ENCODE peak calls at places on chromosomes 3 and 15, in nine cellular contexts. One of them, this sample, is unnamed.

GRCh38 chr15:76199106-76200082 is 111.9 kb downstream of the ETFA start:
- DNase-seq in H1: no peak
- DNase-seq in transverse colon: peak
- DNase-seq in K562: peak
- DNase-seq in upper lobe of left lung: no peak
- DNase-seq in esophagus muscularis mucosa: no peak
- DNase-seq in breast epithelium: peak
- DNase-seq in GM23338: no peak
- DNase-seq in spleen: no peak
- DNase-seq in this sample: peak

GRCh38 chr3:156416846-156417581 is 137.9 kb downstream of the SSR3 start:
- DNase-seq in breast epithelium: no peak
- DNase-seq in GM23338: no peak
- DNase-seq in upper lobe of left lung: no peak
- DNase-seq in K562: no peak
- DNase-seq in esophagus muscularis mucosa: no peak
- DNase-seq in H1: no peak
- DNase-seq in spleen: no peak
- DNase-seq in transverse colon: no peak
- DNase-seq in this sample: no peak

GRCh38 chr3:8458711-8459110 is 42.9 kb upstream of the LMCD1 start:
- DNase-seq in esophagus muscularis mucosa: no peak
- DNase-seq in transverse colon: no peak
- DNase-seq in GM23338: no peak
- DNase-seq in K562: no peak
- DNase-seq in upper lobe of left lung: no peak
- DNase-seq in H1: no peak
- DNase-seq in spleen: no peak
- DNase-seq in breast epithelium: no peak
- DNase-seq in this sample: no peak

GRCh38 chr3:42562047-42562907 is 19.5 kb downstream of the SEC22C start:
- DNase-seq in H1: no peak
- DNase-seq in breast epithelium: no peak
- DNase-seq in spleen: no peak
- DNase-seq in K562: peak
- DNase-seq in upper lobe of left lung: no peak
- DNase-seq in GM23338: no peak
- DNase-seq in esophagus muscularis mucosa: no peak
- DNase-seq in transverse colon: no peak
- DNase-seq in this sample: no peak

GRCh38 chr3:192772495-192772894 is 45.2 kb upstream of the FGF12 start:
- DNase-seq in K562: no peak
- DNase-seq in breast epithelium: peak
- DNase-seq in esophagus muscularis mucosa: no peak
- DNase-seq in transverse colon: no peak
- DNase-seq in H1: peak
- DNase-seq in GM23338: peak
- DNase-seq in spleen: no peak
- DNase-seq in upper lobe of left lung: no peak
- DNase-seq in this sample: no peak

GRCh38 chr3:130800829-130801228 is 54.2 kb upstream of the PIK3R4 start:
- DNase-seq in H1: no peak
- DNase-seq in transverse colon: no peak
- DNase-seq in GM23338: peak
- DNase-seq in upper lobe of left lung: no peak
- DNase-seq in spleen: no peak
- DNase-seq in esophagus muscularis mucosa: no peak
- DNase-seq in breast epithelium: no peak
- DNase-seq in K562: no peak
- DNase-seq in this sample: no peak

GRCh38 chr3:14243782-14244181 is 65.2 kb downstream of the LSM3 start:
- DNase-seq in breast epithelium: no peak
- DNase-seq in H1: no peak
- DNase-seq in esophagus muscularis mucosa: no peak
- DNase-seq in GM23338: no peak
- DNase-seq in upper lobe of left lung: no peak
- DNase-seq in K562: no peak
- DNase-seq in transverse colon: no peak
- DNase-seq in spleen: no peak
- DNase-seq in this sample: peak

GRCh38 chr3:168212664-168213255 is 117.0 kb upstream of the GOLIM4 start:
- DNase-seq in upper lobe of left lung: no peak
- DNase-seq in K562: no peak
- DNase-seq in H1: no peak
- DNase-seq in esophagus muscularis mucosa: no peak
- DNase-seq in spleen: no peak
- DNase-seq in transverse colon: no peak
- DNase-seq in GM23338: no peak
- DNase-seq in breast epithelium: no peak
- DNase-seq in this sample: no peak

GRCh38 chr3:14297784-14298236 is 104.6 kb upstream of the SLC6A6 start:
- DNase-seq in K562: no peak
- DNase-seq in upper lobe of left lung: peak
- DNase-seq in H1: no peak
- DNase-seq in spleen: no peak
- DNase-seq in breast epithelium: no peak
- DNase-seq in transverse colon: peak
- DNase-seq in esophagus muscularis mucosa: no peak
- DNase-seq in GM23338: peak
- DNase-seq in this sample: no peak

GRCh38 chr3:188729422-188729821 is 442.3 kb upstream of the TPRG1 start:
- DNase-seq in GM23338: no peak
- DNase-seq in breast epithelium: no peak
- DNase-seq in K562: no peak
- DNase-seq in spleen: no peak
- DNase-seq in upper lobe of left lung: no peak
- DNase-seq in H1: no peak
- DNase-seq in transverse colon: no peak
- DNase-seq in esophagus muscularis mucosa: no peak
- DNase-seq in this sample: no peak

GRCh38 chr3:152471814-152472605 is 203.3 kb downstream of the MBNL1 start:
- DNase-seq in transverse colon: peak
- DNase-seq in K562: peak
- DNase-seq in upper lobe of left lung: no peak
- DNase-seq in spleen: no peak
- DNase-seq in breast epithelium: no peak
- DNase-seq in esophagus muscularis mucosa: no peak
- DNase-seq in GM23338: peak
- DNase-seq in H1: no peak
- DNase-seq in this sample: no peak
- TF ChIP-seq POLR2AphosphoS5 in transverse colon: no peak
- TF ChIP-seq POLR2AphosphoS5 in K562: no peak
- TF ChIP-seq POLR2AphosphoS5 in upper lobe of left lung: no peak
- TF ChIP-seq POLR2AphosphoS5 in spleen: no peak
- TF ChIP-seq POLR2AphosphoS5 in breast epithelium: no peak
- TF ChIP-seq POLR2AphosphoS5 in esophagus muscularis mucosa: peak
- TF ChIP-seq POLR2AphosphoS5 in GM23338: no peak
- TF ChIP-seq POLR2AphosphoS5 in H1: no peak
- TF ChIP-seq POLR2AphosphoS5 in this sample: no peak

GRCh38 chr3:23942546-23942945 is 2.5 kb upstream of the NR1D2 start:
- DNase-seq in GM23338: no peak
- DNase-seq in breast epithelium: no peak
- DNase-seq in esophagus muscularis mucosa: no peak
- DNase-seq in H1: no peak
- DNase-seq in upper lobe of left lung: peak
- DNase-seq in transverse colon: no peak
- DNase-seq in spleen: no peak
- DNase-seq in K562: no peak
- DNase-seq in this sample: no peak

GRCh38 chr3:23944861-23945652 is at the start of gene NR1D2:
- DNase-seq in breast epithelium: peak
- DNase-seq in GM23338: peak
- DNase-seq in esophagus muscularis mucosa: peak
- DNase-seq in spleen: peak
- DNase-seq in H1: no peak
- DNase-seq in upper lobe of left lung: peak
- DNase-seq in K562: peak
- DNase-seq in transverse colon: peak
- DNase-seq in this sample: peak

GRCh38 chr3:23944007-23944760 is 902 bp upstream of the NR1D2 start:
- DNase-seq in upper lobe of left lung: no peak
- DNase-seq in K562: no peak
- DNase-seq in GM23338: no peak
- DNase-seq in breast epithelium: no peak
- DNase-seq in spleen: no peak
- DNase-seq in H1: no peak
- DNase-seq in esophagus muscularis mucosa: no peak
- DNase-seq in transverse colon: no peak
- DNase-seq in this sample: no peak

GRCh38 chr3:23945903-23946751 is 1.0 kb downstream of the NR1D2 start:
- DNase-seq in transverse colon: peak
- DNase-seq in GM23338: peak
- DNase-seq in H1: peak
- DNase-seq in upper lobe of left lung: peak
- DNase-seq in spleen: peak
- DNase-seq in K562: peak
- DNase-seq in esophagus muscularis mucosa: peak
- DNase-seq in breast epithelium: peak
- DNase-seq in this sample: peak

GRCh38 chr3:23945653-23945902 is 492 bp downstream of the NR1D2 start:
- DNase-seq in breast epithelium: no peak
- DNase-seq in upper lobe of left lung: no peak
- DNase-seq in esophagus muscularis mucosa: no peak
- DNase-seq in GM23338: no peak
- DNase-seq in spleen: no peak
- DNase-seq in H1: no peak
- DNase-seq in K562: no peak
- DNase-seq in transverse colon: no peak
- DNase-seq in this sample: no peak
- H3K4me3 ChIP-seq in breast epithelium: peak
- H3K4me3 ChIP-seq in upper lobe of left lung: peak
- H3K4me3 ChIP-seq in esophagus muscularis mucosa: peak
- H3K4me3 ChIP-seq in GM23338: peak
- H3K4me3 ChIP-seq in spleen: peak
- H3K4me3 ChIP-seq in H1: peak
- H3K4me3 ChIP-seq in K562: peak
- H3K4me3 ChIP-seq in transverse colon: peak
- H3K4me3 ChIP-seq in this sample: peak

GRCh38 chr3:170750478-170750830 is 119.5 kb downstream of the RPL22L1 start:
- DNase-seq in H1: no peak
- DNase-seq in upper lobe of left lung: no peak
- DNase-seq in esophagus muscularis mucosa: no peak
- DNase-seq in spleen: no peak
- DNase-seq in K562: peak
- DNase-seq in GM23338: no peak
- DNase-seq in transverse colon: no peak
- DNase-seq in breast epithelium: no peak
- DNase-seq in this sample: no peak
- TF ChIP-seq POLR2AphosphoS5 in H1: no peak
- TF ChIP-seq POLR2AphosphoS5 in upper lobe of left lung: no peak
- TF ChIP-seq POLR2AphosphoS5 in esophagus muscularis mucosa: no peak
- TF ChIP-seq POLR2AphosphoS5 in spleen: no peak
- TF ChIP-seq POLR2AphosphoS5 in K562: no peak
- TF ChIP-seq POLR2AphosphoS5 in GM23338: no peak
- TF ChIP-seq POLR2AphosphoS5 in transverse colon: no peak
- TF ChIP-seq POLR2AphosphoS5 in breast epithelium: no peak
- TF ChIP-seq POLR2AphosphoS5 in this sample: no peak

DNA sequence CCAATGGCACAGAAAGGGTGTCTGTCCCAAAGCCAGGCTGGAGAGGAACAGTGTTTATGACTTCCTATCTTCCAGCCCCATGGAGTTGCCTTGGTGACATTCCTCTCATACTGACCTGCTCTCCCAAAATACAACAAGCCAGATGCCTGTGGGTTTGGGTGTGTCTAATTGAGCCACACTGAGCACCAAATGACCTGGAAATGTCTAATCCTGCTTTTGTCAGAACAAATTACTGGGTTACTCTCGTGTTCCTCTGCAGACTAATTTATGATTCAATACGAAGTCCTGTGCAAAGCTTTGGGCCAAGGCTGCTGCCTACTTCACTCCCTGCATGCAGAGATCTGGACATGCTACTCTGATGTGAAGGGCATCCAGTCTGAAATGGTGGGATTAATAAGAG is 98.1 kb upstream of the STRIT1 start:
- DNase-seq in breast epithelium: no peak
- DNase-seq in H1: no peak
- DNase-seq in upper lobe of left lung: no peak
- DNase-seq in GM23338: peak
- DNase-seq in esophagus muscularis mucosa: no peak
- DNase-seq in spleen: no peak
- DNase-seq in transverse colon: peak
- DNase-seq in K562: no peak
- DNase-seq in this sample: peak
- H3K4me3 ChIP-seq in breast epithelium: no peak
- H3K4me3 ChIP-seq in H1: no peak
- H3K4me3 ChIP-seq in upper lobe of left lung: no peak
- H3K4me3 ChIP-seq in GM23338: no peak
- H3K4me3 ChIP-seq in esophagus muscularis mucosa: no peak
- H3K4me3 ChIP-seq in spleen: no peak
- H3K4me3 ChIP-seq in transverse colon: no peak
- H3K4me3 ChIP-seq in K562: no peak
- H3K4me3 ChIP-seq in this sample: no peak